ENCODE peak calls at places on chromosomes 12 and 14, in nine cellular contexts. One of them, this sample, is unnamed.

GRCh38 chr12:54689984-54690383 is 41.8 kb upstream of the DCD start:
- DNase-seq in left ventricle myocardium inferior: no peak
- DNase-seq in NCI-H2081: no peak
- DNase-seq in hippocampal formation: no peak
- DNase-seq in foreskin keratinocyte: no peak
- DNase-seq in HCT116: peak; percentile 26
- DNase-seq in iPS DF 19.7: peak; percentile 75
- DNase-seq in thoracic aorta: no peak
- DNase-seq in GM03348: no peak
- DNase-seq in this sample: no peak

GRCh38 chr14:101125719-101126375 is 222.3 kb upstream of the RTL1 start:
- DNase-seq in left ventricle myocardium inferior: no peak
- DNase-seq in NCI-H2081: no peak
- DNase-seq in hippocampal formation: no peak
- DNase-seq in foreskin keratinocyte: no peak
- DNase-seq in HCT116: no peak
- DNase-seq in iPS DF 19.7: no peak
- DNase-seq in thoracic aorta: no peak
- DNase-seq in GM03348: no peak
- DNase-seq in this sample: no peak

GRCh38 chr12:131039551-131039950 is 85.8 kb downstream of the ADGRD1 start:
- DNase-seq in left ventricle myocardium inferior: no peak
- DNase-seq in NCI-H2081: no peak
- DNase-seq in hippocampal formation: no peak
- DNase-seq in foreskin keratinocyte: no peak
- DNase-seq in HCT116: no peak
- DNase-seq in iPS DF 19.7: no peak
- DNase-seq in thoracic aorta: no peak
- DNase-seq in GM03348: no peak
- DNase-seq in this sample: no peak

GRCh38 chr12:51127050-51127729 is 43.8 kb upstream of the CSRNP2 start:
- DNase-seq in left ventricle myocardium inferior: no peak
- DNase-seq in NCI-H2081: no peak
- DNase-seq in hippocampal formation: no peak
- DNase-seq in foreskin keratinocyte: peak; percentile 86
- DNase-seq in HCT116: no peak
- DNase-seq in iPS DF 19.7: no peak
- DNase-seq in thoracic aorta: no peak
- DNase-seq in GM03348: peak; percentile 18
- DNase-seq in this sample: no peak

GRCh38 chr12:6423267-6424007 is 21.3 kb upstream of the CD27 start:
- DNase-seq in left ventricle myocardium inferior: peak; percentile 79
- DNase-seq in NCI-H2081: peak; percentile 90
- DNase-seq in hippocampal formation: peak; percentile 84
- DNase-seq in foreskin keratinocyte: peak; percentile 75
- DNase-seq in HCT116: peak; percentile 84
- DNase-seq in iPS DF 19.7: peak; percentile 76
- DNase-seq in thoracic aorta: peak; percentile 51
- DNase-seq in GM03348: peak; percentile 94
- DNase-seq in this sample: peak; percentile 56

GRCh38 chr12:78038541-78038940 is 207.8 kb downstream of the NAV3 start:
- DNase-seq in left ventricle myocardium inferior: no peak
- DNase-seq in NCI-H2081: no peak
- DNase-seq in hippocampal formation: no peak
- DNase-seq in foreskin keratinocyte: no peak
- DNase-seq in HCT116: no peak
- DNase-seq in iPS DF 19.7: no peak
- DNase-seq in thoracic aorta: no peak
- DNase-seq in GM03348: no peak
- DNase-seq in this sample: no peak

GRCh38 chr12:108854453-108855283 is 2.7 kb downstream of the SSH1 start:
- DNase-seq in left ventricle myocardium inferior: no peak
- DNase-seq in NCI-H2081: no peak
- DNase-seq in hippocampal formation: no peak
- DNase-seq in foreskin keratinocyte: peak; percentile 92
- DNase-seq in HCT116: peak; percentile 98
- DNase-seq in iPS DF 19.7: no peak
- DNase-seq in thoracic aorta: peak; percentile 66
- DNase-seq in GM03348: peak; percentile 73
- DNase-seq in this sample: no peak

GRCh38 chr12:52338241-52338960 is 17.2 kb upstream of the KRT83 start:
- DNase-seq in left ventricle myocardium inferior: no peak
- DNase-seq in NCI-H2081: no peak
- DNase-seq in hippocampal formation: no peak
- DNase-seq in foreskin keratinocyte: peak; percentile 68
- DNase-seq in HCT116: no peak
- DNase-seq in iPS DF 19.7: no peak
- DNase-seq in thoracic aorta: no peak
- DNase-seq in GM03348: no peak
- DNase-seq in this sample: no peak

GRCh38 chr14:67942311-67942710 is 122.7 kb downstream of the RAD51B start:
- DNase-seq in left ventricle myocardium inferior: no peak
- DNase-seq in NCI-H2081: no peak
- DNase-seq in hippocampal formation: no peak
- DNase-seq in foreskin keratinocyte: peak; percentile 17
- DNase-seq in HCT116: no peak
- DNase-seq in iPS DF 19.7: no peak
- DNase-seq in thoracic aorta: no peak
- DNase-seq in GM03348: no peak
- DNase-seq in this sample: no peak

GRCh38 chr14:77579065-77579464 is 37.4 kb downstream of the SPTLC2 start:
- DNase-seq in left ventricle myocardium inferior: no peak
- DNase-seq in NCI-H2081: no peak
- DNase-seq in hippocampal formation: no peak
- DNase-seq in foreskin keratinocyte: no peak
- DNase-seq in HCT116: no peak
- DNase-seq in iPS DF 19.7: no peak
- DNase-seq in thoracic aorta: no peak
- DNase-seq in GM03348: peak; percentile 48
- DNase-seq in this sample: no peak

GRCh38 chr14:20468773-20469241 is 399 bp upstream of the PNP start:
- DNase-seq in left ventricle myocardium inferior: no peak
- DNase-seq in NCI-H2081: no peak
- DNase-seq in hippocampal formation: no peak
- DNase-seq in foreskin keratinocyte: no peak
- DNase-seq in HCT116: no peak
- DNase-seq in iPS DF 19.7: no peak
- DNase-seq in thoracic aorta: no peak
- DNase-seq in GM03348: peak; percentile 12
- DNase-seq in this sample: no peak

GRCh38 chr12:118685983-118686607 is 295.2 kb upstream of the SRRM4 start:
- DNase-seq in left ventricle myocardium inferior: no peak
- DNase-seq in NCI-H2081: no peak
- DNase-seq in hippocampal formation: no peak
- DNase-seq in foreskin keratinocyte: no peak
- DNase-seq in HCT116: no peak
- DNase-seq in iPS DF 19.7: no peak
- DNase-seq in thoracic aorta: no peak
- DNase-seq in GM03348: no peak
- DNase-seq in this sample: no peak

GRCh38 chr12:57072661-57073060 is 5.9 kb downstream of the NEMP1 start:
- DNase-seq in left ventricle myocardium inferior: no peak
- DNase-seq in NCI-H2081: no peak
- DNase-seq in hippocampal formation: no peak
- DNase-seq in foreskin keratinocyte: no peak
- DNase-seq in HCT116: no peak
- DNase-seq in iPS DF 19.7: no peak
- DNase-seq in thoracic aorta: no peak
- DNase-seq in GM03348: peak; percentile 44
- DNase-seq in this sample: no peak

GRCh38 chr14:76715927-76716200 is 45.4 kb upstream of the VASH1 start:
- DNase-seq in left ventricle myocardium inferior: no peak
- DNase-seq in NCI-H2081: no peak
- DNase-seq in hippocampal formation: no peak
- DNase-seq in foreskin keratinocyte: no peak
- DNase-seq in HCT116: no peak
- DNase-seq in iPS DF 19.7: no peak
- DNase-seq in thoracic aorta: no peak
- DNase-seq in GM03348: no peak
- DNase-seq in this sample: no peak

GRCh38 chr14:58620011-58620410 is 17.8 kb upstream of the DACT1 start:
- DNase-seq in left ventricle myocardium inferior: no peak
- DNase-seq in NCI-H2081: no peak
- DNase-seq in hippocampal formation: no peak
- DNase-seq in foreskin keratinocyte: no peak
- DNase-seq in HCT116: no peak
- DNase-seq in iPS DF 19.7: no peak
- DNase-seq in thoracic aorta: no peak
- DNase-seq in GM03348: no peak
- DNase-seq in this sample: no peak

GRCh38 chr12:131075611-131076010 is 121.9 kb downstream of the ADGRD1 start:
- DNase-seq in left ventricle myocardium inferior: peak; percentile 10
- DNase-seq in NCI-H2081: no peak
- DNase-seq in hippocampal formation: no peak
- DNase-seq in foreskin keratinocyte: no peak
- DNase-seq in HCT116: no peak
- DNase-seq in iPS DF 19.7: no peak
- DNase-seq in thoracic aorta: no peak
- DNase-seq in GM03348: no peak
- DNase-seq in this sample: no peak

GRCh38 chr12:40106202-40106533 is 287 bp upstream of the SLC2A13 start:
- DNase-seq in left ventricle myocardium inferior: no peak
- DNase-seq in NCI-H2081: no peak
- DNase-seq in hippocampal formation: no peak
- DNase-seq in foreskin keratinocyte: peak; percentile 17
- DNase-seq in HCT116: no peak
- DNase-seq in iPS DF 19.7: no peak
- DNase-seq in thoracic aorta: peak; percentile 19
- DNase-seq in GM03348: no peak
- DNase-seq in this sample: no peak

GRCh38 chr12:25769076-25769945 is 189.2 kb upstream of the RASSF8 start:
- DNase-seq in left ventricle myocardium inferior: no peak
- DNase-seq in NCI-H2081: no peak
- DNase-seq in hippocampal formation: no peak
- DNase-seq in foreskin keratinocyte: peak; percentile 84
- DNase-seq in HCT116: no peak
- DNase-seq in iPS DF 19.7: no peak
- DNase-seq in thoracic aorta: no peak
- DNase-seq in GM03348: peak; percentile 76
- DNase-seq in this sample: no peak

GRCh38 chr14:22838631-22839041 is 2.3 kb downstream of the MMP14 start:
- DNase-seq in left ventricle myocardium inferior: no peak
- DNase-seq in NCI-H2081: no peak
- DNase-seq in hippocampal formation: no peak
- DNase-seq in foreskin keratinocyte: peak; percentile 61
- DNase-seq in HCT116: no peak
- DNase-seq in iPS DF 19.7: no peak
- DNase-seq in thoracic aorta: no peak
- DNase-seq in GM03348: peak; percentile 79
- DNase-seq in this sample: no peak

This sample was measured in Panc1.